ENCODE peak calls at places on chromosomes 16 and 17, in nine cellular contexts. Z is body of pancreas, E is stomach, V is gastrocnemius medialis, S is vagina, Y is right lobe of liver, G is IMR-90, T is H1, P is A549. W is an unnamed sample.

GRCh38 chr17:12789075-12789975 is at the start of gene ARHGAP44:
- DNase-seq in Z (peak; percentile 61), E (peak; percentile 73), V (peak; percentile 5), S (no peak), Y (peak; percentile 76), G (peak; percentile 59), T (peak; percentile 46), P (peak; percentile 77), W (peak; percentile 73)

GRCh38 chr16:85716680-85717038 is 27.9 kb upstream of the GINS2 start:
- DNase-seq in Z (no peak), E (no peak), V (no peak), S (no peak), Y (no peak), G (no peak), T (no peak), P (no peak), W (no peak)

GRCh38 chr17:32971171-32971570 is 20.5 kb upstream of the SPACA3 start:
- DNase-seq in Z (peak; percentile 93), E (peak; percentile 42), V (no peak), S (no peak), Y (no peak), G (no peak), T (no peak), P (no peak), W (no peak)

GRCh38 chr17:28219771-28220170 is 99.2 kb upstream of the TMEM97 start:
- DNase-seq in Z (no peak), E (no peak), V (no peak), S (no peak), Y (no peak), G (no peak), T (no peak), P (no peak), W (no peak)

GRCh38 chr16:88058817-88059216 is 107.6 kb downstream of the BANP start:
- DNase-seq in Z (no peak), E (no peak), V (no peak), S (no peak), Y (no peak), G (no peak), T (no peak), P (no peak), W (no peak)

GRCh38 chr16:84069540-84069939 is 26.9 kb upstream of the SLC38A8 start:
- DNase-seq in Z (peak; percentile 36), E (no peak), V (no peak), S (no peak), Y (no peak), G (no peak), T (no peak), P (no peak), W (no peak)

GRCh38 chr16:27389272-27389961 is 12.6 kb upstream of the IL21R start:
- DNase-seq in Z (no peak), E (no peak), V (no peak), S (no peak), Y (no peak), G (peak; percentile 30), T (no peak), P (no peak), W (no peak)

GRCh38 chr16:50402298-50402895 is 33.6 kb upstream of the BRD7 start:
- DNase-seq in Z (no peak), E (no peak), V (no peak), S (peak; percentile 54), Y (no peak), G (no peak), T (no peak), P (no peak), W (no peak)

GRCh38 chr17:77375917-77376651 is 235.3 kb downstream of the SEC14L1 start:
- DNase-seq in Z (no peak), E (peak; percentile 45), V (no peak), S (no peak), Y (no peak), G (peak; percentile 92), T (no peak), P (no peak), W (peak; percentile 55)

GRCh38 chr16:35377142-35377541 is 1917.7 kb downstream of the TP53TG3F start:
- DNase-seq in Z (no peak), E (no peak), V (no peak), S (no peak), Y (no peak), G (no peak), T (no peak), P (no peak), W (no peak)

GRCh38 chr16:67311607-67312449 is 14.7 kb downstream of the KCTD19 start:
- DNase-seq in Z (peak; percentile 16), E (no peak), V (no peak), S (no peak), Y (no peak), G (peak; percentile 100), T (no peak), P (peak; percentile 94), W (no peak)

GRCh38 chr16:4290236-4290830 is 17.5 kb upstream of the TFAP4 start:
- DNase-seq in Z (no peak), E (no peak), V (peak; percentile 47), S (no peak), Y (peak; percentile 44), G (peak; percentile 66), T (no peak), P (peak; percentile 95), W (no peak)

GRCh38 chr16:49158029-49158642 is 123.5 kb downstream of the CBLN1 start:
- DNase-seq in Z (peak; percentile 3), E (no peak), V (no peak), S (no peak), Y (no peak), G (peak; percentile 33), T (no peak), P (peak; percentile 21), W (peak; percentile 26)

GRCh38 chr17:1643293-1643998 is 2.1 kb downstream of the SCARF1 start:
- DNase-seq in Z (peak; percentile 93), E (peak; percentile 92), V (no peak), S (no peak), Y (peak; percentile 58), G (no peak), T (no peak), P (peak; percentile 49), W (peak; percentile 88)

GRCh38 chr17:76966486-76967181 is 98.4 kb downstream of the MGAT5B start:
- DNase-seq in Z (no peak), E (no peak), V (no peak), S (no peak), Y (no peak), G (no peak), T (no peak), P (no peak), W (no peak)

GRCh38 chr16:83015871-83016270 is 389.1 kb downstream of the CDH13 start:
- DNase-seq in Z (no peak), E (no peak), V (no peak), S (no peak), Y (no peak), G (no peak), T (no peak), P (no peak), W (no peak)

GRCh38 chr16:83011101-83011720 is 384.4 kb downstream of the CDH13 start:
- DNase-seq in Z (no peak), E (no peak), V (no peak), S (no peak), Y (no peak), G (no peak), T (no peak), P (no peak), W (no peak)

GRCh38 chr16:83011939-83012338 is 385.2 kb downstream of the CDH13 start:
- DNase-seq in Z (no peak), E (no peak), V (no peak), S (no peak), Y (no peak), G (no peak), T (no peak), P (no peak), W (no peak)

GRCh38 chr16:83013071-83013470 is 386.3 kb downstream of the CDH13 start:
- DNase-seq in Z (no peak), E (no peak), V (no peak), S (no peak), Y (no peak), G (no peak), T (no peak), P (no peak), W (no peak)
- H3K4me1 ChIP-seq in Z (no peaks in the 10 kb centered on the region), E (no peaks in the 10 kb centered on the region), V (no peaks in the 10 kb centered on the region), S (no peaks in the 10 kb centered on the region), Y (no peaks in the 10 kb centered on the region), G (no peaks in the 10 kb centered on the region), T (no peaks in the 10 kb centered on the region), P (no peaks in the 10 kb centered on the region), W (no peaks in the 10 kb centered on the region)

GRCh38 chr17:2711608-2712299 is at the start of gene CLUH:
- DNase-seq in Z (peak; percentile 97), E (peak; percentile 98), V (peak; percentile 94), S (peak; percentile 98), Y (peak; percentile 95), G (peak; percentile 95), T (no peak), P (peak; percentile 99), W (peak; percentile 98)
- TF ChIP-seq POLR2A in Z (peak; percentile 93), E (no peak), V (peak; percentile 99), S (no peak), Y (peak; percentile 91), G (peak; percentile 91), T (peak; percentile 59), P (peak; percentile 65), W (peak; percentile 95)

DNA sequence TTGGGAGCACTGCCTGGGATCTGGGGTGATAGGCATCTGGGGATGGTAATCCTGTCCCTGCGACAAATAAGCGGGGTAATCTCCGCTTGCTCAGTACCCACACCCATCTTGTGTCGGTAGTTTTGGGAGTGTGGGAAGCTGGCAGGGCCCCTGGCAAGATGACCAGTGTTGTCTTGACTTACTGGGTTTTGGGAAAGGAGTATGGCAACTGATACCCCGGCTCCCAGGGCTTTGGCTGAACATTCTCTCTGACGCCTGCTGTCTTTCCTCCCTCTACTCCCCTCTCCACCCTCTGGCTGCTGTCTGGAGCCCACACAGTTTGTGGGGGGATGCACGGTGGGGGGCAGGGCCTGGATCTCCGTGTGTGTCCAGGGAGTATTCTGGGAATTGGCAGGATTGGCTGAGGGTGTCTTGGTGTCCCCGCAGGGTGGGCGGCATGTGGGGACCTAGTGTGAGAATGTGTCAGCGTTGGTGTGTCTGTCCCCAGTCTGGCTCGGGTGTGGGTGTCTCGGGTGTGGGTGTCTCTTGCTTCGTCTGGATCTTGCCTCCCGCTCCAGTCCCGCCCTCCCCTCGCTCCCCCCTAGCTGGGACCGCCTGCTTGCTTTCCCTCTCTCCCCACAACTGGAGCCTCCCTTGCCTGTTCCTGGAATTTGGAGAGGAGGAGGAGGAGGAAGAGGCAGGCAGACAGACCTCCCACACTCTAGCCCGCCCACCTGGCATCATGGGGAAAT is 12.0 kb downstream of the RARA start:
- DNase-seq in Z (no peak), E (no peak), V (peak; percentile 59), S (peak; percentile 96), Y (no peak), G (no peak), T (no peak), P (no peak), W (peak; percentile 60)
- H3K4me1 ChIP-seq in Z (peaks cover 89% of the 10 kb centered on the region), E (peaks cover 96% of the 10 kb centered on the region), V (peaks cover 89% of the 10 kb centered on the region), S (peaks cover 94% of the 10 kb centered on the region), Y (peaks cover 70% of the 10 kb centered on the region), G (peaks cover 60% of the 10 kb centered on the region), T (peaks cover 32% of the 10 kb centered on the region), P (peaks cover 87% of the 10 kb centered on the region), W (peaks cover 90% of the 10 kb centered on the region)

DNA sequence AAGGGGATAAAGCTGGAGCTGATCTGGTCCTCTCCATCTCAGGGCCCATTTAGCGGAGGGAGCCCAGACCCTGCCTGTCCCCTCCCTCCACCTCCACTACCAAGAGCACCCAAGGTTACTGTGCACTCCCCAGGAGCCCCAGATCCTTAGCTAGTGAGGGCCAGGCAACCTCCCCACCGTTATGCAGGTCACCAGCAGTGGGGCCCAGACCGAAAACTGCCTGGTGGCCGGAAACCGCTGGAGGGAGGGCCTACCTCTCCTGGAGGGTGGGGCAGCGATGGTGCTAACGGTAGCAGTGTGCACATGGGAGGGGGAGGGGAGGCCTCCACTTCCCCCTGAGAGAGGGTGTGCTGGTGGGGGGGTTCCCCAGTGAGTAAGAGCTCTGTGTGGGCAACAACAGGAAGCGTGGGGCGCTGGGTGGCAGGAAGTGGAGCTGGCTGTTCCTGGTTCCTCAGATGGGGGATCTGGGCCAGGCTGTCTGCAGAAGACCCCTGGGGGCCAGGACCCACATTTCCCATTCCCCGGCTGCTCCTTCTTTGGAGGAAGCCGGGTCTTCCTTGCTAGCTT is 4.4 kb downstream of the FMNL1 start:
- DNase-seq in Z (peak; percentile 82), E (peak; percentile 80), V (peak; percentile 47), S (no peak), Y (peak; percentile 81), G (no peak), T (no peak), P (peak; percentile 40), W (peak; percentile 91)
- TF ChIP-seq POLR2A in Z (no peak), E (no peak), V (no peak), S (no peak), Y (no peak), G (no peak), T (no peak), P (no peak), W (peak; percentile 57)

W was measured in transverse colon.